ENCODE peak calls at places on chromosomes 12 and 14, in four cellular contexts. One of them, this sample, is unnamed.

GRCh38 chr14:51724650-51725049 is 72.9 kb downstream of the FRMD6 start:
- DNase-seq in AG09309: no peak
- DNase-seq in cardiac fibroblast: no peak
- DNase-seq in CD8-positive, alpha-beta memory T cell: no peak
- DNase-seq in this sample: no peak

GRCh38 chr12:6084969-6085450 is 39.5 kb downstream of the VWF start:
- DNase-seq in AG09309: no peak
- DNase-seq in cardiac fibroblast: no peak
- DNase-seq in CD8-positive, alpha-beta memory T cell: no peak
- DNase-seq in this sample: no peak

GRCh38 chr14:25349269-25349668 is 299.3 kb upstream of the STXBP6 start:
- DNase-seq in AG09309: no peak
- DNase-seq in cardiac fibroblast: no peak
- DNase-seq in CD8-positive, alpha-beta memory T cell: no peak
- DNase-seq in this sample: no peak

GRCh38 chr12:108551556-108551955 is 9.4 kb downstream of the SART3 start:
- DNase-seq in AG09309: no peak
- DNase-seq in cardiac fibroblast: peak; percentile 55
- DNase-seq in CD8-positive, alpha-beta memory T cell: no peak
- DNase-seq in this sample: no peak

GRCh38 chr12:112096667-112097066 is 11.9 kb downstream of the NAA25 start:
- DNase-seq in AG09309: no peak
- DNase-seq in cardiac fibroblast: no peak
- DNase-seq in CD8-positive, alpha-beta memory T cell: no peak
- DNase-seq in this sample: no peak

GRCh38 chr14:26444745-26445144 is 153.1 kb downstream of the NOVA1 start:
- DNase-seq in AG09309: no peak
- DNase-seq in cardiac fibroblast: peak; percentile 33
- DNase-seq in CD8-positive, alpha-beta memory T cell: no peak
- DNase-seq in this sample: no peak

GRCh38 chr14:69354383-69355154 is 43.5 kb downstream of the ERH start:
- DNase-seq in AG09309: no peak
- DNase-seq in cardiac fibroblast: no peak
- DNase-seq in CD8-positive, alpha-beta memory T cell: no peak
- DNase-seq in this sample: no peak

GRCh38 chr14:31070431-31070830 is 44.3 kb upstream of the STRN3 start:
- DNase-seq in AG09309: peak; percentile 91
- DNase-seq in cardiac fibroblast: peak; percentile 91
- DNase-seq in CD8-positive, alpha-beta memory T cell: no peak
- DNase-seq in this sample: no peak

GRCh38 chr14:25484194-25484593 is 434.2 kb upstream of the STXBP6 start:
- DNase-seq in AG09309: no peak
- DNase-seq in cardiac fibroblast: no peak
- DNase-seq in CD8-positive, alpha-beta memory T cell: no peak
- DNase-seq in this sample: no peak

GRCh38 chr12:54765652-54766051 is 88.7 kb upstream of the MUCL1 start:
- DNase-seq in AG09309: no peak
- DNase-seq in cardiac fibroblast: no peak
- DNase-seq in CD8-positive, alpha-beta memory T cell: no peak
- DNase-seq in this sample: no peak

GRCh38 chr12:117403586-117404139 is 42.2 kb upstream of the NOS1 start:
- DNase-seq in AG09309: no peak
- DNase-seq in cardiac fibroblast: no peak
- DNase-seq in CD8-positive, alpha-beta memory T cell: no peak
- DNase-seq in this sample: no peak

GRCh38 chr12:39638178-39638577 is 18.6 kb upstream of the ABCD2 start:
- DNase-seq in AG09309: no peak
- DNase-seq in cardiac fibroblast: peak; percentile 8
- DNase-seq in CD8-positive, alpha-beta memory T cell: no peak
- DNase-seq in this sample: no peak

GRCh38 chr12:54475542-54475941 is 2.1 kb upstream of the GTSF1 start:
- DNase-seq in AG09309: no peak
- DNase-seq in cardiac fibroblast: peak; percentile 67
- DNase-seq in CD8-positive, alpha-beta memory T cell: no peak
- DNase-seq in this sample: no peak

GRCh38 chr12:62933220-62933870 is 1.6 kb downstream of the PPM1H start:
- DNase-seq in AG09309: no peak
- DNase-seq in cardiac fibroblast: no peak
- DNase-seq in CD8-positive, alpha-beta memory T cell: no peak
- DNase-seq in this sample: peak; percentile 66

GRCh38 chr12:30701056-30701455 is 5.4 kb upstream of the IPO8 start:
- DNase-seq in AG09309: no peak
- DNase-seq in cardiac fibroblast: no peak
- DNase-seq in CD8-positive, alpha-beta memory T cell: no peak
- DNase-seq in this sample: no peak

GRCh38 chr14:96069421-96069820 is 30.3 kb downstream of the C14orf132 start:
- DNase-seq in AG09309: no peak
- DNase-seq in cardiac fibroblast: no peak
- DNase-seq in CD8-positive, alpha-beta memory T cell: no peak
- DNase-seq in this sample: no peak

GRCh38 chr12:103177624-103178023 is 220.2 kb downstream of the ASCL1 start:
- DNase-seq in AG09309: no peak
- DNase-seq in cardiac fibroblast: no peak
- DNase-seq in CD8-positive, alpha-beta memory T cell: no peak
- DNase-seq in this sample: no peak

GRCh38 chr14:31935406-31935805 is 141.7 kb upstream of the ARHGAP5 start:
- DNase-seq in AG09309: no peak
- DNase-seq in cardiac fibroblast: no peak
- DNase-seq in CD8-positive, alpha-beta memory T cell: no peak
- DNase-seq in this sample: no peak

GRCh38 chr14:23435540-23436326 is at the start of gene MYH7:
- DNase-seq in AG09309: no peak
- DNase-seq in cardiac fibroblast: no peak
- DNase-seq in CD8-positive, alpha-beta memory T cell: no peak
- DNase-seq in this sample: peak; percentile 82

GRCh38 chr14:38212996-38213395 is 5.3 kb downstream of the SSTR1 start:
- DNase-seq in AG09309: no peak
- DNase-seq in cardiac fibroblast: peak; percentile 29
- DNase-seq in CD8-positive, alpha-beta memory T cell: no peak
- DNase-seq in this sample: no peak

GRCh38 chr14:38210587-38211257 is 3.0 kb downstream of the SSTR1 start:
- DNase-seq in AG09309: no peak
- DNase-seq in cardiac fibroblast: peak; percentile 69
- DNase-seq in CD8-positive, alpha-beta memory T cell: no peak
- DNase-seq in this sample: peak; percentile 29

GRCh38 chr14:38210168-38210567 is 2.5 kb downstream of the SSTR1 start:
- DNase-seq in AG09309: peak; percentile 69
- DNase-seq in cardiac fibroblast: peak; percentile 39
- DNase-seq in CD8-positive, alpha-beta memory T cell: no peak
- DNase-seq in this sample: peak; percentile 9

GRCh38 chr14:38209572-38210159 is 2.0 kb downstream of the SSTR1 start:
- DNase-seq in AG09309: no peak
- DNase-seq in cardiac fibroblast: peak; percentile 5
- DNase-seq in CD8-positive, alpha-beta memory T cell: no peak
- DNase-seq in this sample: no peak

DNA sequence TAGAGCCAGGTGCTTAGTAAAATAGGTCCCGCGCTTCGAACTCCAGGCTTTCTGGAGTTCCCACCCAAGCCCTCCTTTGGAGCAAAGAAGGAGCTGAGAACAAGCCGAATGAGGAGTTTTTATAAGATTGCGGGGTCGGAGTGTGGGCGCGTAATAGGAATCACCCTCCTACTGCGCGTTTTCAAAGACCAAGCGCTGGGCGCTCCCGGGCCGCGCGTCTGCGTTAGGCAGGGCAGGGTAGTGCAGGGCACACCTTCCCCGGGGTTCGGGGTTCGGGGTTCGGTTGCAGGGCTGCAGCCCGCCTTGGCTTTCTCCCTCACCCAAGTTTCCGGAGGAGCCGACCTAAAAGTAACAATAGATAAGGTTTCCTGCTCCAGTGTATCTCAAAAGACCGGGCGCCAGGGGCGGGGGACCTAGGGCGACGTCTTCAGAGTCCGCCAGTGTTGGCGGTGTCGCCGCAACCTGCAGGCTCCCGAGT is 3.6 kb downstream of the SSTR1 start:
- DNase-seq in AG09309: no peak
- DNase-seq in cardiac fibroblast: peak; percentile 7
- DNase-seq in CD8-positive, alpha-beta memory T cell: no peak
- DNase-seq in this sample: no peak
- H3K4me3 ChIP-seq in AG09309: peak overlapping the region; percentile 84
- H3K4me3 ChIP-seq in cardiac fibroblast: peak overlapping the region; percentile 46
- H3K4me3 ChIP-seq in CD8-positive, alpha-beta memory T cell: no peak overlapping the region
- H3K4me3 ChIP-seq in this sample: peak overlapping the region; percentile 56

GRCh38 chr14:79424462-79424861 is 786.8 kb downstream of the DIO2 start:
- DNase-seq in AG09309: no peak
- DNase-seq in cardiac fibroblast: peak; percentile 43
- DNase-seq in CD8-positive, alpha-beta memory T cell: no peak
- DNase-seq in this sample: no peak

GRCh38 chr14:79420725-79421124 is 790.6 kb downstream of the DIO2 start:
- DNase-seq in AG09309: no peak
- DNase-seq in cardiac fibroblast: no peak
- DNase-seq in CD8-positive, alpha-beta memory T cell: no peak
- DNase-seq in this sample: no peak

GRCh38 chr14:79426103-79426755 is 785.1 kb downstream of the DIO2 start:
- DNase-seq in AG09309: no peak
- DNase-seq in cardiac fibroblast: no peak
- DNase-seq in CD8-positive, alpha-beta memory T cell: no peak
- DNase-seq in this sample: no peak
- H3K4me3 ChIP-seq in AG09309: no peak overlapping the region
- H3K4me3 ChIP-seq in cardiac fibroblast: no peak overlapping the region
- H3K4me3 ChIP-seq in CD8-positive, alpha-beta memory T cell: no peak overlapping the region
- H3K4me3 ChIP-seq in this sample: no peak overlapping the region

DNA sequence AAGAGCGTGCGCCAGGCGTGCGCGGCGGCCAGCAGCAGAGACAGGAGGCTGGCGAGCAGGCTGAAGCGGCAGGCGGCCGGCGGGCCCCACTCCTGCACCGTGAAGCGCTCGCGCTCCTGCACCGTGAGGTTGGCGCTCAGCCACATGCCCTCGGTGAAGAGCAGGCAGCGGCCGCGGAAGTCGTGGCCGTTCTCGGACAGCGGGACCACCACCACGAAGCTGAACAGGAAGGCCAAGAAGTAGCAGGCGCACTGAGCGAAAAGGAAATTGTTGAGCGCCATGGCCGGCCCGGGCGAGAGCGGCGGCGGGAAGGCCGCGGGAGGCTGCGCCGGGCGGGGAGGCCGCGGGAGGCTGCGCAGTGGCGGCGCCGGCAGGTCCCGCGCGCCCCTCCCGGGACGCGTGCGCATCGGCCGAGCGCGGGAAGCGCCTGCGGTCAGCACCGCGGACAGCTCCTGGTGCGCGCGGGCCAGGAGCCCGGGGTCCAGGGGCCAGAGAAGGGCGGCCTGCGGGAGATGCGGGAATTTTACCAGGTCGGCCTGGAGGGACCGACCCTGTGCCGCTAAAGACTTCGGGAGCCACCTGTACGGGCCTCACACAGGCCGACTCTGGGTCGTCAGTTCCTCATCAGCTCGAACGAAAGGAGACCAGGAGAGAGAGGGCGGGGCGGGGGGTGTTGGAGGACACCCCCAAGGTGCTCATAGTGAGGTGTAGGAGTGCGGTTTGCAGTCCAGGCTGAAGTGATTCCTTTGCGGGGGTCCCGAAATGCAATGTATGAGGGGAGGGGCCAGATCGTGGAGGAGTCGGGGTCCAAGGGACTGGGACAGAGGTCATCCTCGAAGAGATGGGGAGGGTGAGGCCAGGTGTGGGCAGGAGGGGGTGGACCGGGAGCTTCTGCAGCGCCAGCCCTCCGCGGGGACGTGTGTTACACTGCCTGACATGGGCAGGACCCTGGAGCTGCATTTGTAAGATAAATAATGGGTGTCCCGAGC is at the start of gene TMEM179:
- DNase-seq in AG09309: no peak
- DNase-seq in cardiac fibroblast: peak; percentile 14
- DNase-seq in CD8-positive, alpha-beta memory T cell: no peak
- DNase-seq in this sample: no peak
- H3K4me3 ChIP-seq in AG09309: no peak within 1 kb of the TSS
- H3K4me3 ChIP-seq in cardiac fibroblast: no peak within 1 kb of the TSS
- H3K4me3 ChIP-seq in CD8-positive, alpha-beta memory T cell: no peak within 1 kb of the TSS
- H3K4me3 ChIP-seq in this sample: peak within 1 kb of the TSS; percentile 23

GRCh38 chr14:60863251-60863650 is 117.6 kb downstream of the TRMT5 start:
- DNase-seq in AG09309: no peak
- DNase-seq in cardiac fibroblast: no peak
- DNase-seq in CD8-positive, alpha-beta memory T cell: no peak
- DNase-seq in this sample: no peak

GRCh38 chr14:60865378-60866127 is 115.3 kb downstream of the TRMT5 start:
- DNase-seq in AG09309: no peak
- DNase-seq in cardiac fibroblast: peak; percentile 6
- DNase-seq in CD8-positive, alpha-beta memory T cell: no peak
- DNase-seq in this sample: no peak

GRCh38 chr14:60859525-60859924 is 121.4 kb downstream of the TRMT5 start:
- DNase-seq in AG09309: no peak
- DNase-seq in cardiac fibroblast: no peak
- DNase-seq in CD8-positive, alpha-beta memory T cell: no peak
- DNase-seq in this sample: no peak

GRCh38 chr14:60862283-60862682 is 118.6 kb downstream of the TRMT5 start:
- DNase-seq in AG09309: no peak
- DNase-seq in cardiac fibroblast: peak; percentile 67
- DNase-seq in CD8-positive, alpha-beta memory T cell: no peak
- DNase-seq in this sample: peak; percentile 31

DNA sequence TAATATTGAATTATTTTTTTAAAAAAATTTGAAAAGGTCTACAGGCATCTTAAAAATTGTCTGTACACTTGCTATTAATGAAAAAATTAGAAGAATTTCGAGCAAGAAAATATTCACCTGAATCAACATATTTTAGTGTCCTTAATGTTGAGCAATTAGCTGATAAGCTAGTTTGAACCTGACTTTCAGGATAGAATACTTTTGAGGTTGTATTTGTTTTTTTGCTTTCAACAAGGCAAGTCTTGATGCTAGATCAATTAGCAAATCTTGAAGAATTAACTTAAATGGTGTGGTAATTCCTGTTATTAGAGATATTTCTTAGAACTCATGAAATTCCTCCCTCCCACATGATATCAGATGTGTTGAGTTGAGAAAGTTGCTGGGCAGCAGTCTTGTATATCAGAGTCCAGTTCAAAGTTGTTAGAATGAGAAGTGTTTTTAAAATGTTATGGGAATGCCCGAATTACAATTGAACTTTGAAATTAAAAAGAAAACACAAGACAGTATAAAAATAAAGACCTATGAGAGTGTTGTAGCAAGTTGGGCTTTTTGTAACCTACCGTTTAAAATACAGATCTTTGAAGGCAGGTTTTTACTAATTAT is 119.2 kb downstream of the TRMT5 start:
- DNase-seq in AG09309: no peak
- DNase-seq in cardiac fibroblast: no peak
- DNase-seq in CD8-positive, alpha-beta memory T cell: no peak
- DNase-seq in this sample: no peak
- H3K4me3 ChIP-seq in AG09309: no peak overlapping the region
- H3K4me3 ChIP-seq in cardiac fibroblast: no peak overlapping the region
- H3K4me3 ChIP-seq in CD8-positive, alpha-beta memory T cell: no peak overlapping the region
- H3K4me3 ChIP-seq in this sample: no peak overlapping the region

This sample was measured in heart left ventricle.